ENCODE peak calls at places on chromosome 20, in four cellular contexts. D is WTC11, T is Karpas-422, I is Right ventricle myocardium superior. Z is an unnamed sample.

GRCh38 chr20:57150559-57150958 is 115.9 kb downstream of the BMP7 start:
- DNase-seq in D (no peak), I (no peak), T (no peak), Z (no peak)

GRCh38 chr20:63082308-63082938 is 75.7 kb upstream of the BHLHE23 start:
- DNase-seq in D (peak), I (peak), T (peak), Z (peak)

GRCh38 chr20:17832236-17832635 is 132.5 kb downstream of the BANF2 start:
- DNase-seq in I (no peak), T (no peak), D (no peak), Z (no peak)

GRCh38 chr20:36775196-36775595 is 1.6 kb upstream of the DSN1 start:
- DNase-seq in D (no peak), I (no peak), T (no peak), Z (no peak)

GRCh38 chr20:41622584-41622983 is 4.4 kb upstream of the CHD6 start:
- DNase-seq in T (no peak), I (no peak), D (no peak), Z (no peak)

GRCh38 chr20:3431109-3431508 is 23.6 kb upstream of the DNAAF9 start:
- DNase-seq in T (no peak), I (no peak), D (no peak), Z (no peak)

GRCh38 chr20:62583424-62583920 is 58.8 kb upstream of the SLCO4A1 start:
- DNase-seq in T (no peak), I (no peak), D (no peak), Z (no peak)

GRCh38 chr20:62644802-62645496 is 2.6 kb downstream of the SLCO4A1 start:
- DNase-seq in T (no peak), D (no peak), I (peak), Z (no peak)

GRCh38 chr20:34952676-34953075 is 2.9 kb downstream of the GSS start:
- DNase-seq in I (no peak), D (no peak), T (peak), Z (no peak)

Z was measured in glutamatergic neuron.